ENCODE peak calls at places on chromosomes 16 and 17, in four cellular contexts. One of them, this sample, is unnamed.

GRCh38 chr16:75254359-75254837 is 3.0 kb upstream of the BCAR1 start:
- DNase-seq in A549: peak; percentile 92
- DNase-seq in NCI-H1436: no peak
- DNase-seq in lung: peak; percentile 52
- DNase-seq in this sample: peak; percentile 75

GRCh38 chr17:66474258-66474657 is 171.8 kb downstream of the PRKCA start:
- DNase-seq in A549: no peak
- DNase-seq in NCI-H1436: no peak
- DNase-seq in lung: no peak
- DNase-seq in this sample: no peak

GRCh38 chr17:17535957-17536356 is 39.8 kb upstream of the RASD1 start:
- DNase-seq in A549: peak; percentile 81
- DNase-seq in NCI-H1436: no peak
- DNase-seq in lung: peak; percentile 73
- DNase-seq in this sample: no peak

GRCh38 chr17:59652119-59652518 is 32.4 kb downstream of the CLTC start:
- DNase-seq in A549: no peak
- DNase-seq in NCI-H1436: no peak
- DNase-seq in lung: no peak
- DNase-seq in this sample: peak; percentile 57

GRCh38 chr16:47851026-47851610 is 304.7 kb downstream of the ABCC12 start:
- DNase-seq in A549: no peak
- DNase-seq in NCI-H1436: no peak
- DNase-seq in lung: no peak
- DNase-seq in this sample: no peak

GRCh38 chr17:45016823-45017222 is 34.6 kb downstream of the DCAKD start:
- DNase-seq in A549: peak; percentile 50
- DNase-seq in NCI-H1436: no peak
- DNase-seq in lung: no peak
- DNase-seq in this sample: no peak

GRCh38 chr16:13873835-13874438 is 46.0 kb upstream of the ERCC4 start:
- DNase-seq in A549: peak; percentile 28
- DNase-seq in NCI-H1436: peak; percentile 19
- DNase-seq in lung: no peak
- DNase-seq in this sample: peak; percentile 38

GRCh38 chr17:75834279-75834920 is 9.8 kb downstream of the UNC13D start:
- DNase-seq in A549: no peak
- DNase-seq in NCI-H1436: no peak
- DNase-seq in lung: no peak
- DNase-seq in this sample: no peak

GRCh38 chr17:48605409-48605864 is 651 bp upstream of the HOXB6 start:
- DNase-seq in A549: no peak
- DNase-seq in NCI-H1436: no peak
- DNase-seq in lung: no peak
- DNase-seq in this sample: no peak

This sample was measured in choroid plexus epithelial cell.